ENCODE peak calls at places on chromosomes 12 and 14, in six cellular contexts. L is brain microvascular endothelial cell, Q is GM12891, K is trophoblast cell, F is 8988T, W is ACHN. G is an unnamed sample.

GRCh38 chr12:49806877-49807276 is 21.3 kb downstream of the NCKAP5L start:
- DNase-seq in L (no peak), Q (no peak), K (no peak), F (no peak), W (no peak), G (no peak)

GRCh38 chr14:72443256-72443655 is 450.6 kb downstream of the DPF3 start:
- DNase-seq in L (no peak), Q (no peak), K (no peak), F (no peak), W (no peak), G (no peak)

GRCh38 chr14:86798330-86798729 is 1194.7 kb downstream of the GALC start:
- DNase-seq in L (no peak), Q (no peak), K (no peak), F (no peak), W (peak), G (no peak)

GRCh38 chr12:52585951-52586350 is 12.3 kb upstream of the KRT74 start:
- DNase-seq in L (no peak), Q (no peak), K (no peak), F (no peak), W (no peak), G (no peak)

GRCh38 chr14:77910506-77910905 is 110.6 kb downstream of the ADCK1 start:
- DNase-seq in L (no peak), Q (no peak), K (no peak), F (no peak), W (no peak), G (no peak)

GRCh38 chr12:111268738-111269572 is 99.9 kb downstream of the PHETA1 start:
- DNase-seq in L (no peak), Q (peak), K (peak), F (peak), W (peak), G (no peak)

GRCh38 chr14:34387974-34388533 is 74.0 kb downstream of the SPTSSA start:
- DNase-seq in L (no peak), Q (no peak), K (no peak), F (no peak), W (no peak), G (no peak)

GRCh38 chr12:88153959-88154358 is 11.9 kb downstream of the TMTC3 start:
- DNase-seq in L (peak), Q (no peak), K (peak), F (no peak), W (peak), G (no peak)

GRCh38 chr14:100144996-100145646 is 14.3 kb downstream of the DEGS2 start:
- DNase-seq in L (no peak), Q (no peak), K (no peak), F (no peak), W (no peak), G (no peak)

GRCh38 chr12:25585021-25585523 is 32.0 kb upstream of the LMNTD1 start:
- DNase-seq in L (no peak), Q (no peak), K (no peak), F (no peak), W (no peak), G (peak)

GRCh38 chr12:77049767-77050353 is 15.5 kb downstream of the E2F7 start:
- DNase-seq in L (peak), Q (no peak), K (peak), F (no peak), W (peak), G (no peak)

GRCh38 chr12:58425481-58426392 is 484.4 kb downstream of the ATP23 start:
- DNase-seq in L (peak), Q (no peak), K (peak), F (no peak), W (peak), G (peak)

GRCh38 chr14:96876747-96877146 is 79.6 kb downstream of the VRK1 start:
- DNase-seq in L (no peak), Q (no peak), K (no peak), F (no peak), W (no peak), G (no peak)